ENCODE peak calls at places on chromosomes 1 and 21, in four cellular contexts. One of them, this sample, is unnamed.

GRCh38 chr1:57916034-57916433 is 492.2 kb upstream of the DAB1 start:
- DNase-seq in GM12878: no peak
- DNase-seq in HepG2: no peak
- DNase-seq in SK-N-SH: no peak
- DNase-seq in this sample: no peak

GRCh38 chr1:196063307-196063706 is 544.9 kb downstream of the KCNT2 start:
- DNase-seq in GM12878: no peak
- DNase-seq in HepG2: no peak
- DNase-seq in SK-N-SH: no peak
- DNase-seq in this sample: no peak

GRCh38 chr21:42213082-42213774 is 5.7 kb upstream of the ABCG1 start:
- DNase-seq in GM12878: no peak
- DNase-seq in HepG2: no peak
- DNase-seq in SK-N-SH: no peak
- DNase-seq in this sample: no peak

GRCh38 chr1:224493269-224493668 is 58.7 kb upstream of the WDR26 start:
- DNase-seq in GM12878: no peak
- DNase-seq in HepG2: no peak
- DNase-seq in SK-N-SH: no peak
- DNase-seq in this sample: no peak

GRCh38 chr21:38989745-38990423 is 184.2 kb downstream of the ETS2 start:
- DNase-seq in GM12878: no peak
- DNase-seq in HepG2: peak; percentile 88
- DNase-seq in SK-N-SH: peak; percentile 77
- DNase-seq in this sample: no peak

GRCh38 chr1:207888647-207889046 is 22.3 kb downstream of the CD34 start:
- DNase-seq in GM12878: no peak
- DNase-seq in HepG2: no peak
- DNase-seq in SK-N-SH: no peak
- DNase-seq in this sample: no peak

GRCh38 chr1:68293122-68293521 is 60.8 kb upstream of the WLS start:
- DNase-seq in GM12878: no peak
- DNase-seq in HepG2: no peak
- DNase-seq in SK-N-SH: no peak
- DNase-seq in this sample: no peak

GRCh38 chr1:15934211-15935055 is 41.5 kb downstream of the ZBTB17 start:
- DNase-seq in GM12878: no peak
- DNase-seq in HepG2: no peak
- DNase-seq in SK-N-SH: no peak
- DNase-seq in this sample: peak; percentile 5

GRCh38 chr1:184019066-184019465 is 18.5 kb downstream of the COLGALT2 start:
- DNase-seq in GM12878: no peak
- DNase-seq in HepG2: no peak
- DNase-seq in SK-N-SH: no peak
- DNase-seq in this sample: no peak

GRCh38 chr1:113123737-113124136 is 50.7 kb downstream of the LRIG2 start:
- DNase-seq in GM12878: no peak
- DNase-seq in HepG2: no peak
- DNase-seq in SK-N-SH: no peak
- DNase-seq in this sample: no peak

GRCh38 chr21:25850126-25850831 is 115.5 kb downstream of the GABPA start:
- DNase-seq in GM12878: no peak
- DNase-seq in HepG2: no peak
- DNase-seq in SK-N-SH: no peak
- DNase-seq in this sample: no peak

GRCh38 chr1:226919587-226919986 is 20.5 kb upstream of the COQ8A start:
- DNase-seq in GM12878: no peak
- DNase-seq in HepG2: no peak
- DNase-seq in SK-N-SH: no peak
- DNase-seq in this sample: no peak

GRCh38 chr1:76059461-76059860 is 15.1 kb upstream of the ST6GALNAC3 start:
- DNase-seq in GM12878: no peak
- DNase-seq in HepG2: peak; percentile 35
- DNase-seq in SK-N-SH: no peak
- DNase-seq in this sample: no peak

GRCh38 chr1:41613646-41614592 is 129.4 kb upstream of the EDN2 start:
- DNase-seq in GM12878: no peak
- DNase-seq in HepG2: no peak
- DNase-seq in SK-N-SH: peak; percentile 80
- DNase-seq in this sample: no peak

GRCh38 chr1:179046808-179047636 is 21.3 kb downstream of the FAM20B start:
- DNase-seq in GM12878: no peak
- DNase-seq in HepG2: no peak
- DNase-seq in SK-N-SH: no peak
- DNase-seq in this sample: peak; percentile 98

GRCh38 chr1:29410476-29410875 is 174.2 kb downstream of the PTPRU start:
- DNase-seq in GM12878: no peak
- DNase-seq in HepG2: no peak
- DNase-seq in SK-N-SH: no peak
- DNase-seq in this sample: no peak

GRCh38 chr21:42609806-42610205 is 43.6 kb upstream of the PDE9A start:
- DNase-seq in GM12878: peak; percentile 83
- DNase-seq in HepG2: no peak
- DNase-seq in SK-N-SH: no peak
- DNase-seq in this sample: peak; percentile 70

GRCh38 chr21:31136891-31137290 is 98.6 kb upstream of the KRTAP19-8 start:
- DNase-seq in GM12878: peak; percentile 47
- DNase-seq in HepG2: no peak
- DNase-seq in SK-N-SH: peak; percentile 42
- DNase-seq in this sample: no peak

GRCh38 chr1:172928412-172928811 is 122.3 kb downstream of the TNFSF18 start:
- DNase-seq in GM12878: no peak
- DNase-seq in HepG2: no peak
- DNase-seq in SK-N-SH: no peak
- DNase-seq in this sample: no peak

GRCh38 chr1:235093013-235093618 is 35.5 kb downstream of the TOMM20 start:
- DNase-seq in GM12878: no peak
- DNase-seq in HepG2: peak; percentile 50
- DNase-seq in SK-N-SH: peak; percentile 51
- DNase-seq in this sample: no peak

GRCh38 chr1:184002071-184002470 is 35.5 kb downstream of the COLGALT2 start:
- DNase-seq in GM12878: no peak
- DNase-seq in HepG2: peak; percentile 92
- DNase-seq in SK-N-SH: no peak
- DNase-seq in this sample: no peak

GRCh38 chr1:99674665-99675064 is 28.8 kb downstream of the PALMD start:
- DNase-seq in GM12878: no peak
- DNase-seq in HepG2: no peak
- DNase-seq in SK-N-SH: no peak
- DNase-seq in this sample: no peak

GRCh38 chr1:95431216-95431615 is 197.2 kb downstream of the RWDD3 start:
- DNase-seq in GM12878: no peak
- DNase-seq in HepG2: no peak
- DNase-seq in SK-N-SH: no peak
- DNase-seq in this sample: no peak

GRCh38 chr1:23369335-23370013 is at the start of gene ZNF436:
- DNase-seq in GM12878: no peak
- DNase-seq in HepG2: peak; percentile 41
- DNase-seq in SK-N-SH: peak; percentile 72
- DNase-seq in this sample: peak; percentile 95

GRCh38 chr1:56934400-56935080 is 31.3 kb downstream of the C8B start:
- DNase-seq in GM12878: no peak
- DNase-seq in HepG2: no peak
- DNase-seq in SK-N-SH: no peak
- DNase-seq in this sample: no peak

GRCh38 chr1:182739545-182739944 is 50.0 kb upstream of the NPL start:
- DNase-seq in GM12878: no peak
- DNase-seq in HepG2: peak; percentile 44
- DNase-seq in SK-N-SH: peak; percentile 56
- DNase-seq in this sample: peak; percentile 61

GRCh38 chr21:37560385-37560784 is 193.8 kb downstream of the DYRK1A start:
- DNase-seq in GM12878: no peak
- DNase-seq in HepG2: no peak
- DNase-seq in SK-N-SH: no peak
- DNase-seq in this sample: no peak

GRCh38 chr1:110200666-110201065 is 9.4 kb upstream of the KCNC4 start:
- DNase-seq in GM12878: no peak
- DNase-seq in HepG2: no peak
- DNase-seq in SK-N-SH: no peak
- DNase-seq in this sample: no peak

GRCh38 chr1:9384128-9384527 is 91.4 kb downstream of the SPSB1 start:
- DNase-seq in GM12878: no peak
- DNase-seq in HepG2: no peak
- DNase-seq in SK-N-SH: no peak
- DNase-seq in this sample: no peak

GRCh38 chr1:47415728-47416318 is at the start of gene FOXE3:
- DNase-seq in GM12878: no peak
- DNase-seq in HepG2: no peak
- DNase-seq in SK-N-SH: peak; percentile 30
- DNase-seq in this sample: no peak

GRCh38 chr1:203325418-203326091 is 20.2 kb downstream of the BTG2 start:
- DNase-seq in GM12878: no peak
- DNase-seq in HepG2: no peak
- DNase-seq in SK-N-SH: no peak
- DNase-seq in this sample: no peak

GRCh38 chr1:67307251-67308060 is at the start of gene IL12RB2:
- DNase-seq in GM12878: no peak
- DNase-seq in HepG2: no peak
- DNase-seq in SK-N-SH: peak; percentile 85
- DNase-seq in this sample: no peak

GRCh38 chr1:27342778-27343638 is 1.2 kb downstream of the SYTL1 start:
- DNase-seq in GM12878: no peak
- DNase-seq in HepG2: peak; percentile 52
- DNase-seq in SK-N-SH: no peak
- DNase-seq in this sample: peak; percentile 56

GRCh38 chr1:229279242-229279641 is 8.3 kb downstream of the RAB4A start:
- DNase-seq in GM12878: no peak
- DNase-seq in HepG2: peak; percentile 58
- DNase-seq in SK-N-SH: no peak
- DNase-seq in this sample: no peak

GRCh38 chr1:174743654-174744561 is 255.8 kb upstream of the CACYBP start:
- DNase-seq in GM12878: no peak
- DNase-seq in HepG2: peak; percentile 35
- DNase-seq in SK-N-SH: peak; percentile 31
- DNase-seq in this sample: peak; percentile 45

GRCh38 chr21:24514081-24514733 is 1093.1 kb downstream of the MRPL39 start:
- DNase-seq in GM12878: no peak
- DNase-seq in HepG2: no peak
- DNase-seq in SK-N-SH: peak; percentile 16
- DNase-seq in this sample: no peak

GRCh38 chr1:109271458-109271857 is 11.5 kb downstream of the PSRC1 start:
- DNase-seq in GM12878: no peak
- DNase-seq in HepG2: no peak
- DNase-seq in SK-N-SH: no peak
- DNase-seq in this sample: no peak

DNA sequence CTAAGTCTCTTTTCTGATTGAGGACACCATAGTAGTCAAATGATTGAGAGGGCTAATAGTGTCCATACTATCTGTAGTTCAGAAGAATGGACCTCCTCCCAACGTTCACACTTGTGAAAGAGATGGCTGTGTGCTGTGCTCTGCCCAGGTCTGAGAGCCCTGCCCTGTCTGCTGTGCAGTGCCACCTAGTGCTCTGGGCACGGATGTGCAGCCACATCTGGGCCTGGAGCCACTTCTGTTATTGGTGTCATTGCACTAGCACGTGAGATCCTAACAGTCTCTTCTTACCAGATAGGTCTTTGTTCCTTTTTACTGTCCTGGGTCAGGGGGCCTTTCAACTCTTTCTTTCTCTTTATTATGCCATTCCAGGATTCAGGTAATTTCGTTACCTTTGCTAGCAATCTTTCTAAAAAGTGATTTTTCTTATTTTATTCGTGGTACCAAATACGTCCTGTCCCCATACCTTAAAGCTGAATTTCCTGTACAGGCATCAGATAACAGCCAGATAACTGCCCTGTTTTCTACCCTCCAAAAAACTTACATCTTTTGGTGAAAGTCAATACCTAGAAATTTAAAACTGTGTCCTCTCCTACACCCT is 21.7 kb downstream of the INTS3 start:
- DNase-seq in GM12878: peak; percentile 48
- DNase-seq in HepG2: peak; percentile 70
- DNase-seq in SK-N-SH: peak; percentile 86
- DNase-seq in this sample: peak; percentile 80
- TF ChIP-seq REST in GM12878: no peak
- TF ChIP-seq REST in HepG2: no peak
- TF ChIP-seq REST in SK-N-SH: no peak
- TF ChIP-seq REST in this sample: no peak

DNA sequence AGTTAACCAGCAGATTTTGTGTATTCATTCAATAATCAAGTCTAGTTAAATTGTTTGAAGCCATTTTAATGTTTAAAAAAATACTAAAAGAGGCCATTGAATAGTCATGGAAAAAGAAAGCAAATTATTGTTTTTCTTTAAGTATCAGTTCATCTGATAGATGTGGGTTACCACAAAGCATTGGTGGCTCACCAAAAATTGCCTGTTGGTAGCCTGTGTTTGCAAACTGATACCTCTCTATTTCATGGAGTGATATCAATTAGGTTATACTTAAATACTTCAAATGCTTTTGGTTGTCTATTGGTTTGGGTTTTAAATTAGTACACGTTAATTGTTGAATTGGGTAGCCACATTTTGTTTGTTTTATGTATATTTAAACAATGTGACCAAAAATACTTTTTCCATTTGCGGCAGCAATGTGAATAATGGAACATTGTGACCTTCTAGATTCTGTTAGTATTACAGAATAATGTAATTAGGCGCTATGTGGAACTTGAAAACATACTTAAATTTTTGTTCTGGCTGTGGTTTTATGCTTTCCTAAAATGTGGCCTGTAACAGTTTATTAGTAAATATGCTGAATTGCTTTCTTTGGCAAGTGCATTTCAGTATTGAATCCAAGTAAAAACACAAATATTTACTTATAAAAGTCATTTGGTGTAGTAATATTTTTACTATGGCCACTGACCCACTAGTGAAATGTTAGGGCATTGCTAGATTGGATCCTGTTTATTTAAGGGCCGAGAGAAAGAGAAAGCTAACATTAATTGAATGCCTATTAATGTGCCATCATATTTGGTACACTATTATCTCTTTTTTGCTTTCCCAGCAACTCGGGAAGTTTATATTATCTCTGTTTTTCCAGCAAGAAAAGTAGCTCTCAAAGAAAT is 37.0 kb upstream of the NBL1 start:
- DNase-seq in GM12878: no peak
- DNase-seq in HepG2: no peak
- DNase-seq in SK-N-SH: no peak
- DNase-seq in this sample: no peak
- TF ChIP-seq MXI1 in GM12878: no peak
- TF ChIP-seq MXI1 in HepG2: no peak
- TF ChIP-seq MXI1 in SK-N-SH: no peak
- TF ChIP-seq MXI1 in this sample: no peak

GRCh38 chr1:205680073-205680851 is at the start of gene SLC45A3:
- DNase-seq in GM12878: no peak
- DNase-seq in HepG2: no peak
- DNase-seq in SK-N-SH: peak; percentile 94
- DNase-seq in this sample: peak; percentile 64
- TF ChIP-seq SMC3 in GM12878: no peak
- TF ChIP-seq SMC3 in HepG2: no peak
- TF ChIP-seq SMC3 in SK-N-SH: no peak
- TF ChIP-seq SMC3 in this sample: no peak

GRCh38 chr1:241630476-241630875 is 9.7 kb downstream of the CHML start:
- DNase-seq in GM12878: no peak
- DNase-seq in HepG2: no peak
- DNase-seq in SK-N-SH: no peak
- DNase-seq in this sample: no peak
- TF ChIP-seq REST in GM12878: no peak
- TF ChIP-seq REST in HepG2: no peak
- TF ChIP-seq REST in SK-N-SH: no peak
- TF ChIP-seq REST in this sample: no peak

This sample was measured in K562.